ENCODE peak calls at places on chromosomes 6 and 20, in nine cellular contexts. One of them, this sample, is unnamed.

GRCh38 chr6:80872951-80873308 is 766.5 kb downstream of the BCKDHB start:
- DNase-seq in Calu3: no peak
- DNase-seq in OCI-M1: no peak
- DNase-seq in activated effector memory CD4-positive, alpha-beta T cell treated with anti-CD3 and anti-CD28 coated beads, Interleukin-2, amount 50 U/mL, for 16 hours: no peak
- DNase-seq in stimulated activated CD8-positive, alpha-beta memory T cell treated with anti-CD3 and anti-CD28 coated beads, Interleukin-15, amount 100 ng/mL, for 48 hours: no peak
- DNase-seq in KBM-7: no peak
- DNase-seq in stimulated activated CD4-positive, alpha-beta T cell treated with anti-CD3 and anti-CD28 coated beads, Interleukin-1b, Interleukin-23, amount 100 ng/mL, for 4 hours: no peak
- DNase-seq in HTR-8/SVneo: no peak
- DNase-seq in BJ: no peak
- DNase-seq in this sample: no peak

GRCh38 chr6:157232161-157232895 is 91.0 kb downstream of the TMEM242 start:
- DNase-seq in Calu3: no peak
- DNase-seq in OCI-M1: no peak
- DNase-seq in activated effector memory CD4-positive, alpha-beta T cell treated with anti-CD3 and anti-CD28 coated beads, Interleukin-2, amount 50 U/mL, for 16 hours: no peak
- DNase-seq in stimulated activated CD8-positive, alpha-beta memory T cell treated with anti-CD3 and anti-CD28 coated beads, Interleukin-15, amount 100 ng/mL, for 48 hours: no peak
- DNase-seq in KBM-7: no peak
- DNase-seq in stimulated activated CD4-positive, alpha-beta T cell treated with anti-CD3 and anti-CD28 coated beads, Interleukin-1b, Interleukin-23, amount 100 ng/mL, for 4 hours: no peak
- DNase-seq in HTR-8/SVneo: no peak
- DNase-seq in BJ: no peak
- DNase-seq in this sample: no peak

GRCh38 chr6:35086282-35086632 is 54.9 kb downstream of the TCP11 start:
- DNase-seq in Calu3: no peak
- DNase-seq in OCI-M1: no peak
- DNase-seq in activated effector memory CD4-positive, alpha-beta T cell treated with anti-CD3 and anti-CD28 coated beads, Interleukin-2, amount 50 U/mL, for 16 hours: peak; percentile 54
- DNase-seq in stimulated activated CD8-positive, alpha-beta memory T cell treated with anti-CD3 and anti-CD28 coated beads, Interleukin-15, amount 100 ng/mL, for 48 hours: no peak
- DNase-seq in KBM-7: no peak
- DNase-seq in stimulated activated CD4-positive, alpha-beta T cell treated with anti-CD3 and anti-CD28 coated beads, Interleukin-1b, Interleukin-23, amount 100 ng/mL, for 4 hours: no peak
- DNase-seq in HTR-8/SVneo: no peak
- DNase-seq in BJ: no peak
- DNase-seq in this sample: no peak

GRCh38 chr6:40550096-40550731 is 37.0 kb downstream of the LRFN2 start:
- DNase-seq in Calu3: peak; percentile 47
- DNase-seq in OCI-M1: peak; percentile 82
- DNase-seq in activated effector memory CD4-positive, alpha-beta T cell treated with anti-CD3 and anti-CD28 coated beads, Interleukin-2, amount 50 U/mL, for 16 hours: no peak
- DNase-seq in stimulated activated CD8-positive, alpha-beta memory T cell treated with anti-CD3 and anti-CD28 coated beads, Interleukin-15, amount 100 ng/mL, for 48 hours: no peak
- DNase-seq in KBM-7: peak; percentile 29
- DNase-seq in stimulated activated CD4-positive, alpha-beta T cell treated with anti-CD3 and anti-CD28 coated beads, Interleukin-1b, Interleukin-23, amount 100 ng/mL, for 4 hours: no peak
- DNase-seq in HTR-8/SVneo: peak; percentile 15
- DNase-seq in BJ: no peak
- DNase-seq in this sample: no peak

GRCh38 chr6:142331075-142331551 is 29.3 kb downstream of the ADGRG6 start:
- DNase-seq in Calu3: no peak
- DNase-seq in OCI-M1: peak; percentile 64
- DNase-seq in activated effector memory CD4-positive, alpha-beta T cell treated with anti-CD3 and anti-CD28 coated beads, Interleukin-2, amount 50 U/mL, for 16 hours: no peak
- DNase-seq in stimulated activated CD8-positive, alpha-beta memory T cell treated with anti-CD3 and anti-CD28 coated beads, Interleukin-15, amount 100 ng/mL, for 48 hours: no peak
- DNase-seq in KBM-7: no peak
- DNase-seq in stimulated activated CD4-positive, alpha-beta T cell treated with anti-CD3 and anti-CD28 coated beads, Interleukin-1b, Interleukin-23, amount 100 ng/mL, for 4 hours: no peak
- DNase-seq in HTR-8/SVneo: no peak
- DNase-seq in BJ: no peak
- DNase-seq in this sample: no peak

GRCh38 chr20:47336013-47336754 is 20.3 kb downstream of the ZMYND8 start:
- DNase-seq in Calu3: no peak
- DNase-seq in OCI-M1: no peak
- DNase-seq in activated effector memory CD4-positive, alpha-beta T cell treated with anti-CD3 and anti-CD28 coated beads, Interleukin-2, amount 50 U/mL, for 16 hours: no peak
- DNase-seq in stimulated activated CD8-positive, alpha-beta memory T cell treated with anti-CD3 and anti-CD28 coated beads, Interleukin-15, amount 100 ng/mL, for 48 hours: no peak
- DNase-seq in KBM-7: no peak
- DNase-seq in stimulated activated CD4-positive, alpha-beta T cell treated with anti-CD3 and anti-CD28 coated beads, Interleukin-1b, Interleukin-23, amount 100 ng/mL, for 4 hours: no peak
- DNase-seq in HTR-8/SVneo: no peak
- DNase-seq in BJ: peak; percentile 66
- DNase-seq in this sample: no peak

GRCh38 chr20:63292904-63293303 is at the start of gene COL20A1:
- DNase-seq in Calu3: no peak
- DNase-seq in OCI-M1: no peak
- DNase-seq in activated effector memory CD4-positive, alpha-beta T cell treated with anti-CD3 and anti-CD28 coated beads, Interleukin-2, amount 50 U/mL, for 16 hours: no peak
- DNase-seq in stimulated activated CD8-positive, alpha-beta memory T cell treated with anti-CD3 and anti-CD28 coated beads, Interleukin-15, amount 100 ng/mL, for 48 hours: no peak
- DNase-seq in KBM-7: no peak
- DNase-seq in stimulated activated CD4-positive, alpha-beta T cell treated with anti-CD3 and anti-CD28 coated beads, Interleukin-1b, Interleukin-23, amount 100 ng/mL, for 4 hours: no peak
- DNase-seq in HTR-8/SVneo: no peak
- DNase-seq in BJ: no peak
- DNase-seq in this sample: no peak

GRCh38 chr6:168333039-168333438 is 13.5 kb upstream of the DACT2 start:
- DNase-seq in Calu3: peak; percentile 50
- DNase-seq in OCI-M1: peak; percentile 4
- DNase-seq in activated effector memory CD4-positive, alpha-beta T cell treated with anti-CD3 and anti-CD28 coated beads, Interleukin-2, amount 50 U/mL, for 16 hours: no peak
- DNase-seq in stimulated activated CD8-positive, alpha-beta memory T cell treated with anti-CD3 and anti-CD28 coated beads, Interleukin-15, amount 100 ng/mL, for 48 hours: no peak
- DNase-seq in KBM-7: peak; percentile 13
- DNase-seq in stimulated activated CD4-positive, alpha-beta T cell treated with anti-CD3 and anti-CD28 coated beads, Interleukin-1b, Interleukin-23, amount 100 ng/mL, for 4 hours: no peak
- DNase-seq in HTR-8/SVneo: no peak
- DNase-seq in BJ: no peak
- DNase-seq in this sample: no peak

GRCh38 chr20:38825901-38826625 is 20.6 kb downstream of the PPP1R16B start:
- DNase-seq in Calu3: peak; percentile 53
- DNase-seq in OCI-M1: peak; percentile 83
- DNase-seq in activated effector memory CD4-positive, alpha-beta T cell treated with anti-CD3 and anti-CD28 coated beads, Interleukin-2, amount 50 U/mL, for 16 hours: peak; percentile 34
- DNase-seq in stimulated activated CD8-positive, alpha-beta memory T cell treated with anti-CD3 and anti-CD28 coated beads, Interleukin-15, amount 100 ng/mL, for 48 hours: no peak
- DNase-seq in KBM-7: peak; percentile 64
- DNase-seq in stimulated activated CD4-positive, alpha-beta T cell treated with anti-CD3 and anti-CD28 coated beads, Interleukin-1b, Interleukin-23, amount 100 ng/mL, for 4 hours: no peak
- DNase-seq in HTR-8/SVneo: peak; percentile 87
- DNase-seq in BJ: no peak
- DNase-seq in this sample: no peak

GRCh38 chr6:42932412-42932811 is 3.1 kb downstream of the CNPY3 start:
- DNase-seq in Calu3: no peak
- DNase-seq in OCI-M1: no peak
- DNase-seq in activated effector memory CD4-positive, alpha-beta T cell treated with anti-CD3 and anti-CD28 coated beads, Interleukin-2, amount 50 U/mL, for 16 hours: no peak
- DNase-seq in stimulated activated CD8-positive, alpha-beta memory T cell treated with anti-CD3 and anti-CD28 coated beads, Interleukin-15, amount 100 ng/mL, for 48 hours: no peak
- DNase-seq in KBM-7: no peak
- DNase-seq in stimulated activated CD4-positive, alpha-beta T cell treated with anti-CD3 and anti-CD28 coated beads, Interleukin-1b, Interleukin-23, amount 100 ng/mL, for 4 hours: no peak
- DNase-seq in HTR-8/SVneo: no peak
- DNase-seq in BJ: no peak
- DNase-seq in this sample: no peak

This sample was measured in progenitor cell of endocrine pancreas.